ENCODE peak calls at places on chromosomes 13 and 19, in five cellular contexts. S, T, O, I and G are unnamed samples.

GRCh38 chr19:17327654-17328516 is 6.8 kb downstream of the ANO8 start:
- DNase-seq in S (peak), T (no peak), O (peak), I (no peak), G (no peak)

GRCh38 chr13:99160415-99160814 is 40.2 kb upstream of the UBAC2 start:
- DNase-seq in S (no peak), T (no peak), O (no peak), I (no peak), G (no peak)

GRCh38 chr19:12665281-12665573 is 1.3 kb downstream of the MAN2B1 start:
- DNase-seq in S (no peak), T (no peak), O (no peak), I (no peak), G (peak)

GRCh38 chr19:19554074-19555023 is 16.3 kb downstream of the CILP2 start:
- DNase-seq in S (no peak), T (peak), O (peak), I (peak), G (peak)

GRCh38 chr19:18317998-18318800 is 4.7 kb downstream of the LSM4 start:
- DNase-seq in S (no peak), T (no peak), O (peak), I (no peak), G (no peak)

GRCh38 chr19:49847731-49848696 is 2.9 kb upstream of the PTOV1 start:
- DNase-seq in S (peak), T (peak), O (peak), I (peak), G (no peak)

GRCh38 chr13:78655007-78655406 is 3.9 kb downstream of the OBI1 start:
- DNase-seq in S (no peak), T (no peak), O (no peak), I (no peak), G (no peak)

GRCh38 chr13:20719783-20720182 is 16.3 kb downstream of the IL17D start:
- DNase-seq in S (no peak), T (no peak), O (no peak), I (no peak), G (no peak)

GRCh38 chr13:63628310-63628709 is 2212.7 kb upstream of the PCDH20 start:
- DNase-seq in S (no peak), T (no peak), O (no peak), I (no peak), G (no peak)

GRCh38 chr19:35712529-35712909 is 5.3 kb upstream of the KMT2B start:
- DNase-seq in S (no peak), T (no peak), O (no peak), I (no peak), G (no peak)

GRCh38 chr13:83709751-83710515 is 172.3 kb downstream of the SLITRK1 start:
- DNase-seq in S (no peak), T (no peak), O (no peak), I (peak), G (no peak)

GRCh38 chr13:84605927-84606326 is 723.7 kb upstream of the SLITRK1 start:
- DNase-seq in S (no peak), T (no peak), O (no peak), I (no peak), G (no peak)

GRCh38 chr13:50760751-50761150 is 82.7 kb downstream of the DLEU7 start:
- DNase-seq in S (no peak), T (no peak), O (no peak), I (peak), G (no peak)

GRCh38 chr19:33982706-33983105 is 186.0 kb downstream of the KCTD15 start:
- DNase-seq in S (no peak), T (no peak), O (no peak), I (no peak), G (no peak)

GRCh38 chr13:30415430-30416030 is 6.8 kb upstream of the UBE2L5 start:
- DNase-seq in S (no peak), T (no peak), O (no peak), I (peak), G (no peak)

GRCh38 chr13:21344662-21345176 is 114.4 kb downstream of the ZDHHC20 start:
- DNase-seq in S (no peak), T (no peak), O (peak), I (no peak), G (peak)

GRCh38 chr13:113782472-113782871 is 23.4 kb downstream of the TMEM255B start:
- DNase-seq in S (no peak), T (no peak), O (no peak), I (no peak), G (peak)

GRCh38 chr13:44758595-44759221 is 182.6 kb upstream of the TSC22D1 start:
- DNase-seq in S (peak), T (peak), O (no peak), I (peak), G (no peak)

GRCh38 chr13:98216135-98216565 is 39.1 kb upstream of the RNF113B start:
- DNase-seq in S (peak), T (peak), O (no peak), I (peak), G (no peak)

GRCh38 chr19:46919324-46919723 is 58.5 kb downstream of the ARHGAP35 start:
- DNase-seq in S (peak), T (peak), O (no peak), I (peak), G (no peak)

GRCh38 chr19:55077106-55077505 is 1.4 kb downstream of the EPS8L1 start:
- DNase-seq in S (no peak), T (no peak), O (no peak), I (no peak), G (no peak)

GRCh38 chr19:15137777-15138176 is 30.6 kb downstream of the SYDE1 start:
- DNase-seq in S (no peak), T (no peak), O (no peak), I (peak), G (no peak)

GRCh38 chr13:95676100-95676774 is 702 bp upstream of the DNAJC3 start:
- DNase-seq in S (peak), T (peak), O (peak), I (peak), G (no peak)

GRCh38 chr13:46684287-46685001 is 112.5 kb downstream of the ESD start:
- DNase-seq in S (no peak), T (no peak), O (no peak), I (peak), G (no peak)

GRCh38 chr13:97306646-97307045 is 84.5 kb downstream of the MBNL2 start:
- DNase-seq in S (no peak), T (no peak), O (no peak), I (peak), G (no peak)

GRCh38 chr13:112444001-112444311 is 67.8 kb downstream of the SPACA7 start:
- DNase-seq in S (peak), T (peak), O (peak), I (peak), G (peak)

GRCh38 chr19:55686311-55687050 is 11.5 kb downstream of the EPN1 start:
- DNase-seq in S (no peak), T (no peak), O (no peak), I (no peak), G (no peak)

GRCh38 chr19:27746691-27747380 is 1466.1 kb downstream of the UQCRFS1 start:
- DNase-seq in S (no peak), T (no peak), O (no peak), I (no peak), G (peak)

GRCh38 chr13:48551329-48551728 is 18.4 kb upstream of the RCBTB2 start:
- DNase-seq in S (no peak), T (peak), O (no peak), I (no peak), G (no peak)

GRCh38 chr13:110490009-110490770 is 71.3 kb downstream of the RAB20 start:
- DNase-seq in S (no peak), T (no peak), O (no peak), I (no peak), G (no peak)

GRCh38 chr19:38401148-38401547 is 1.7 kb upstream of the FAM98C start:
- DNase-seq in S (peak), T (peak), O (no peak), I (peak), G (no peak)

GRCh38 chr19:18895038-18895827 is 725 bp downstream of the CERS1 start:
- DNase-seq in S (peak), T (no peak), O (no peak), I (peak), G (peak)

GRCh38 chr19:57056972-57057371 is 62.8 kb upstream of the USP29 start:
- DNase-seq in S (no peak), T (peak), O (no peak), I (no peak), G (no peak)

GRCh38 chr19:1296078-1296477 is 10.4 kb downstream of the EFNA2 start:
- DNase-seq in S (no peak), T (no peak), O (no peak), I (no peak), G (no peak)

GRCh38 chr19:31351212-31352193 is 2.3 kb upstream of the TSHZ3 start:
- DNase-seq in S (no peak), T (no peak), O (peak), I (peak), G (no peak)

GRCh38 chr19:28534740-28535351 is 678.1 kb downstream of the UQCRFS1 start:
- DNase-seq in S (no peak), T (no peak), O (no peak), I (no peak), G (no peak)

GRCh38 chr19:46766569-46767317 is 20.5 kb upstream of the STRN4 start:
- DNase-seq in S (peak), T (no peak), O (peak), I (peak), G (no peak)

GRCh38 chr19:11196406-11197287 is 698 bp downstream of the KANK2 start:
- DNase-seq in S (no peak), T (no peak), O (no peak), I (peak), G (no peak)

GRCh38 chr19:2775556-2776430 is 7.3 kb downstream of the SGTA start:
- DNase-seq in S (no peak), T (no peak), O (peak), I (peak), G (peak)